ENCODE peak calls at places on chromosome 17, in nine cellular contexts. T, M, X, O, B, W, Z, F and N are unnamed samples.

GRCh38 chr17:80683625-80684100 is 139.0 kb downstream of the RPTOR start:
- DNase-seq in W (no peak), Z (no peak), B (no peak), O (no peak), X (no peak), F (no peak), M (no peak), T (no peak), N (no peak)

GRCh38 chr17:4858880-4859260 is 25.7 kb downstream of the MINK1 start:
- DNase-seq in X (peak), B (peak), W (peak), F (no peak), M (peak), O (no peak), T (no peak), Z (peak), N (no peak)

GRCh38 chr17:2050246-2050866 is 4.5 kb upstream of the HIC1 start:
- DNase-seq in T (peak), X (peak), B (peak), M (peak), O (peak), W (peak), Z (peak), F (peak), N (peak)

GRCh38 chr17:68182016-68182315 is 65.9 kb upstream of the AMZ2 start:
- DNase-seq in F (no peak), Z (no peak), M (no peak), W (no peak), X (no peak), O (peak), T (no peak), B (no peak), N (no peak)

GRCh38 chr17:75010683-75011406 is 1.6 kb upstream of the MRPL58 start:
- DNase-seq in Z (peak), M (peak), O (no peak), B (peak), W (no peak), X (peak), F (peak), T (peak), N (no peak)

GRCh38 chr17:5877948-5878347 is 192.2 kb upstream of the WSCD1 start:
- DNase-seq in M (no peak), F (no peak), Z (no peak), X (no peak), W (peak), T (no peak), B (no peak), O (no peak), N (no peak)

GRCh38 chr17:42485680-42486079 is 27.0 kb downstream of the ATP6V0A1 start:
- DNase-seq in Z (no peak), O (no peak), B (no peak), T (no peak), W (peak), X (no peak), F (no peak), M (no peak), N (no peak)

GRCh38 chr17:64380985-64381384 is 9.7 kb downstream of the PECAM1 start:
- DNase-seq in T (no peak), B (no peak), F (no peak), X (no peak), M (no peak), W (no peak), O (no peak), Z (no peak), N (no peak)

GRCh38 chr17:4709794-4710692 is at the start of gene ARRB2:
- DNase-seq in W (peak), F (peak), T (peak), O (peak), Z (peak), M (peak), B (peak), X (peak), N (peak)

GRCh38 chr17:57085448-57086068 is 512 bp downstream of the AKAP1 start:
- DNase-seq in Z (peak), M (peak), X (no peak), F (peak), B (peak), O (peak), T (peak), W (peak), N (peak)

GRCh38 chr17:10316986-10317834 is 55.6 kb downstream of the MYH13 start:
- DNase-seq in W (peak), Z (peak), T (peak), F (peak), O (peak), B (no peak), M (no peak), X (no peak), N (peak)

GRCh38 chr17:17151962-17152361 is 54.2 kb downstream of the PLD6 start:
- DNase-seq in B (peak), F (peak), X (peak), O (peak), M (peak), T (peak), W (peak), Z (no peak), N (no peak)

GRCh38 chr17:75561927-75562603 is 25.5 kb upstream of the MYO15B start:
- DNase-seq in Z (no peak), M (no peak), B (no peak), X (no peak), O (no peak), F (no peak), W (peak), T (no peak), N (no peak)

GRCh38 chr17:80270104-80270503 is 9.5 kb downstream of the RNF213 start:
- DNase-seq in W (no peak), X (no peak), B (no peak), F (no peak), T (no peak), Z (no peak), O (no peak), M (no peak), N (no peak)

GRCh38 chr17:38454528-38454927 is 26.3 kb downstream of the ARHGAP23 start:
- DNase-seq in T (peak), O (no peak), B (peak), Z (no peak), W (peak), M (peak), F (peak), X (peak), N (no peak)

GRCh38 chr17:15233022-15233805 is 31.9 kb downstream of the PMP22 start:
- DNase-seq in F (peak), Z (no peak), O (no peak), X (no peak), B (peak), W (peak), T (no peak), M (peak), N (no peak)

GRCh38 chr17:78170692-78171590 is 2.6 kb downstream of the SYNGR2 start:
- DNase-seq in F (no peak), Z (no peak), O (no peak), T (peak), M (no peak), X (no peak), B (no peak), W (no peak), N (no peak)

GRCh38 chr17:2398655-2399571 is 1.9 kb downstream of the MNT start:
- DNase-seq in Z (peak), O (peak), M (peak), T (peak), X (peak), W (peak), B (peak), F (peak), N (peak)

GRCh38 chr17:64331946-64332493 is 58.6 kb downstream of the PECAM1 start:
- DNase-seq in B (no peak), F (no peak), W (no peak), T (no peak), Z (no peak), O (no peak), M (no peak), X (no peak), N (no peak)

GRCh38 chr17:3659541-3660111 is 8.8 kb downstream of the TAX1BP3 start:
- DNase-seq in X (peak), B (peak), M (peak), Z (peak), O (no peak), W (peak), F (peak), T (peak), N (no peak)

GRCh38 chr17:82790391-82790790 is 38.5 kb downstream of the TBCD start:
- DNase-seq in W (no peak), B (no peak), O (no peak), Z (no peak), M (no peak), X (no peak), T (no peak), F (no peak), N (no peak)

GRCh38 chr17:6455321-6455705 is 11.1 kb downstream of the PIMREG start:
- DNase-seq in M (no peak), W (no peak), B (no peak), Z (peak), T (peak), F (peak), X (peak), O (peak), N (peak)

GRCh38 chr17:65774787-65775186 is 213.3 kb upstream of the AXIN2 start:
- DNase-seq in X (no peak), Z (no peak), B (no peak), M (no peak), W (no peak), T (no peak), F (no peak), O (no peak), N (no peak)

GRCh38 chr17:64658931-64659330 is 3.2 kb downstream of the SMURF2 start:
- DNase-seq in B (peak), M (no peak), T (no peak), O (no peak), W (peak), X (no peak), F (no peak), Z (no peak), N (no peak)

GRCh38 chr17:75240394-75241142 is 20.8 kb downstream of the GGA3 start:
- DNase-seq in O (no peak), T (no peak), X (peak), B (no peak), F (peak), W (peak), M (no peak), Z (no peak), N (no peak)

GRCh38 chr17:8137645-8138342 is 13.9 kb upstream of the HES7 start:
- DNase-seq in T (peak), B (no peak), F (peak), O (no peak), X (peak), W (no peak), M (no peak), Z (peak), N (no peak)

GRCh38 chr17:74126179-74126900 is 77.1 kb upstream of the RPL38 start:
- DNase-seq in M (no peak), T (peak), Z (no peak), X (no peak), W (no peak), O (no peak), F (no peak), B (no peak), N (no peak)

GRCh38 chr17:79420318-79421243 is 190.3 kb downstream of the RBFOX3 start:
- DNase-seq in B (peak), W (peak), T (no peak), M (peak), X (no peak), O (no peak), Z (no peak), F (peak), N (no peak)

GRCh38 chr17:39082482-39082881 is 69.0 kb downstream of the PLXDC1 start:
- DNase-seq in O (no peak), T (no peak), F (no peak), B (no peak), Z (no peak), X (no peak), M (no peak), W (peak), N (no peak)

GRCh38 chr17:82114447-82114846 is 16.4 kb upstream of the FASN start:
- DNase-seq in T (no peak), Z (no peak), X (no peak), M (no peak), O (no peak), W (no peak), F (no peak), B (no peak), N (no peak)

GRCh38 chr17:8647202-8647601 is 16.7 kb upstream of the MYH10 start:
- DNase-seq in W (no peak), B (no peak), O (no peak), M (no peak), X (no peak), F (no peak), Z (no peak), T (no peak), N (no peak)

GRCh38 chr17:9684955-9685621 is 39.8 kb downstream of the USP43 start:
- DNase-seq in X (no peak), Z (no peak), T (no peak), B (peak), F (no peak), W (no peak), O (no peak), M (peak), N (no peak)

GRCh38 chr17:47363171-47363570 is 39.4 kb downstream of the EFCAB13 start:
- DNase-seq in Z (no peak), O (no peak), M (no peak), W (no peak), T (no peak), F (no peak), X (no peak), B (peak), N (no peak)

GRCh38 chr17:17366235-17366634 is 63.1 kb downstream of the NT5M start:
- DNase-seq in X (no peak), O (no peak), F (no peak), B (no peak), Z (no peak), W (no peak), T (no peak), M (no peak), N (no peak)

GRCh38 chr17:42519546-42520444 is 16.2 kb upstream of the NAGLU start:
- DNase-seq in T (peak), F (peak), B (peak), O (no peak), X (peak), M (peak), W (peak), Z (peak), N (no peak)

GRCh38 chr17:80145076-80146075 is 1.6 kb downstream of the EIF4A3 start:
- DNase-seq in B (peak), F (no peak), X (no peak), W (no peak), O (peak), M (no peak), T (no peak), Z (no peak), N (no peak)

GRCh38 chr17:68424861-68425260 is 32.4 kb downstream of the WIPI1 start:
- DNase-seq in T (peak), X (no peak), W (no peak), O (no peak), M (peak), Z (no peak), B (peak), F (no peak), N (no peak)

GRCh38 chr17:78819402-78819801 is 21.2 kb downstream of the USP36 start:
- DNase-seq in Z (no peak), T (no peak), M (no peak), F (no peak), W (no peak), X (no peak), O (no peak), B (no peak), N (no peak)

DNA sequence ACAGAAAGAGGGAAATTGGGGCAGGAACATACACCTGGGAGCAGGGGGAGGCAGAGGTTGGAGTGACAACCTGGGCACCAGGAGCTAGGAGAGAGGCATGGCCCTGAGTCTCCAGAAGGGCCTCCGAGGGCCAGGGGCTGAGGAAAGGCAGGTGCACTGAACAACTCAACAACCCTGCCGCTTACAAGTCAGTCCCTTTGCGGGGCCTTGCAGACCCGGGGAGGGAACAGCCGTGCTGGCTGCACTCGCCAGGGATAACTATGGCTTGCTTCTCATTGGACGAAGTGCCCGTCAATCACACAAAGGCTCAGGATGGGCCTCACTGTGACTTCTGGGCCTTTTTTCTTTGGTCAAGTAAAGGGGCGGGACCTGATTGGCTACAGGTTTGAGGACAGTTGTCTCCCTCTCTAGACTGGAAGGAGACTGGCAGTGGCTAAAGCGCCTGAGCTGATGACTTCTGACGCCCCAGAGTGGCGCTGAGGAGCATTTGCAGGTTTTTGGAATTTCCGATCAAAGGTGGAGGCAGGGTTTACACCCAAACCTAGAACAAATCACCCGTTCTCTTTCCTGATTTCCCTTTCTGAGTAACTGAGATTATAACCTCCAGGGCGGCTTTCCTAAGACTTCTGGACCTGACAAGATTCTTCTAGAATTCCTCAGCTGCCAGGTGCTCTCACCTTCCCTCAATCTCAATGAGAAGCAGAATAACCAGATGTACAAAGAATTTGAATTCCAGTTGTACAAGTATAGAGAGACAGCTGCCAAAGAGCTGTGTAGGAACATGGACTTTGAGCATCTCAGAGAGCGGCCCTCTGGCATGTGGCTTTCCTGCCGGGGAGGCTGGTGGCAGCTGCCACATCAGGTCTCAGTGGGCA is 27.6 kb upstream of the ST6GALNAC2 start:
- DNase-seq in W (no peak), F (peak), X (no peak), T (no peak), B (peak), M (no peak), Z (no peak), O (peak), N (no peak)
- TF ChIP-seq CTCF in W (no peak), F (no peak), X (no peak), T (no peak), B (peak), M (no peak), Z (no peak), O (no peak), N (no peak)

DNA sequence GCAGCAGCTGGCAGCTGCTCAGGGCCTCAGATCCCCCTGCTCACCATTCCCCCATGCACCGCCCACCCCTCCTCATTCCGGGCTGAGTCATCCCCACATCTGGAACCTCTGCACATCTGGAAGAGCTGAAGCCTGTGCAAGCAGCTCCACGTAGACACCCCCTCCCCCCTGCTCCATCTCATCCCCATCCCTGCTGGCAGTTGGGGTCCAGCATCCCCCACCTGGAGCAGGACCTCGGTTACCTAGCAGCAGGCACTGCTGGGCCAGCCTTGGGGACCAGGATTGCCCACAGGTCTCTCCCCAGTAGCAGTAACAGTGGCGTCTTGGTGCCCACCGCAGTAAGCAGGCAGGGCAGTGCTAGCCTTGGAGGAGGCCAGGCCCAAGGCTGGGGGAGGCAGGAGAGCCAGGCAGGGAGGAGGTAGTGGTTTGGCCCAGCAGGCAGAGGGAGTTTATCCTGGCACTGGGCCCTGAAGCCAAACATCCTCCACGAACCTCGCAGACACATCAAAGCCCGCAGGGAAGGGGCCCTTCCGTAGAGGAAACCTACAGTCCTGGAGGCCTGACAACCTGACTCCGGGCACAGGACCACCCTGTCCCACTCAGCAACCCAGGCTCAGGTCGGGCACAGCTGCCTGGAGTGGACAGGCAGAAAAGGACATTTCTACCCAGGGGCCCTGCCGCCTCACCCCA is 7.7 kb upstream of the TMEM92 start:
- DNase-seq in W (peak), O (no peak), M (no peak), F (peak), Z (peak), B (peak), X (peak), T (no peak), N (no peak)
- TF ChIP-seq CTCF in W (peak), O (no peak), M (no peak), F (no peak), Z (no peak), B (no peak), X (no peak), T (no peak), N (no peak)

DNA sequence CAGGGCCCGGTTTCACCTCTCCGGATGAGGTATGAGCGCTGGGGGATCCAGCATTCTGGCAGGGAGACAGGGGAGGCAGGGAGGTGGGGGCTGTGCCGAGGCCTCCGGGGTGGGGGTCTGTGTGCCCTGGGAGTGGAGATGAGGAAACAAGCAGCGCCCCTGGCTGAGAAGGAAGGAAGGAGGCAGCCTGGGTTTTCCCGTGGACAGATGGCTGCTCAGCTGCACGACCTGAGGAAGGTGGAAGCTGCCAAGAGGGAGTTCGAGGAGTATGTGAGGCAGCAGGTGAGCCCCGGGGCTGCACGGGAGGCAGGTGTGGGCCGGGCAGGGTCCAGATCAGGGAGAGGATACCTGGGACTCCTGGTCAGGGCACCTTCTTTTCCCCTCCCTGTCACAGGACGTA is 4.3 kb downstream of the RNF112 start:
- DNase-seq in Z (no peak), B (no peak), F (no peak), M (no peak), X (no peak), T (no peak), W (no peak), O (no peak), N (no peak)
- TF ChIP-seq CTCF in Z (no peak), B (no peak), F (no peak), M (no peak), X (no peak), T (no peak), W (no peak), O (no peak), N (no peak)

GRCh38 chr17:40314557-40314953 is 5.6 kb downstream of the RARA start:
- DNase-seq in Z (peak), O (peak), F (peak), T (peak), W (peak), X (peak), B (peak), M (peak), N (no peak)
- TF ChIP-seq CTCF in Z (no peak), O (no peak), F (no peak), T (no peak), W (peak), X (no peak), B (no peak), M (no peak), N (no peak)